ENCODE peak calls at places on chromosomes 12 and 14, in seven cellular contexts. J is uterus, K is choroid plexus epithelial cell, H is mucosa of descending colon, M is tibial artery, W is Peyer's patch, O is right atrium auricular region. R is an unnamed sample.

GRCh38 chr14:31449971-31450610 is 7.2 kb downstream of the DTD2 start:
- DNase-seq in J (no peak), K (peak), H (no peak), M (no peak), W (no peak), O (no peak), R (peak)

GRCh38 chr12:130455161-130455560 is 117.5 kb downstream of the PIWIL1 start:
- DNase-seq in J (no peak), K (no peak), H (no peak), M (no peak), W (no peak), O (no peak), R (no peak)

GRCh38 chr14:74684444-74684843 is 28.4 kb downstream of the AREL1 start:
- DNase-seq in J (no peak), K (no peak), H (no peak), M (no peak), W (peak), O (no peak), R (no peak)

GRCh38 chr12:106767954-106768501 is 6.5 kb upstream of the RIC8B start:
- DNase-seq in J (no peak), K (peak), H (no peak), M (no peak), W (no peak), O (no peak), R (no peak)

GRCh38 chr12:43406797-43407196 is 145.2 kb downstream of the ADAMTS20 start:
- DNase-seq in J (no peak), K (no peak), H (no peak), M (no peak), W (no peak), O (no peak), R (no peak)

GRCh38 chr12:49541140-49541861 is 2.5 kb downstream of the KCNH3 start:
- DNase-seq in J (no peak), K (no peak), H (no peak), M (no peak), W (no peak), O (no peak), R (no peak)

GRCh38 chr12:113762849-113763816 is 203.0 kb downstream of the RBM19 start:
- DNase-seq in J (no peak), K (no peak), H (no peak), M (no peak), W (no peak), O (no peak), R (no peak)

GRCh38 chr14:32606297-32606696 is 277.2 kb downstream of the AKAP6 start:
- DNase-seq in J (no peak), K (peak), H (no peak), M (no peak), W (no peak), O (no peak), R (no peak)

GRCh38 chr12:77433799-77434198 is 368.4 kb upstream of the E2F7 start:
- DNase-seq in J (no peak), K (peak), H (no peak), M (no peak), W (no peak), O (no peak), R (no peak)

GRCh38 chr12:109763201-109763841 is 49.7 kb downstream of the FAM222A start:
- DNase-seq in J (no peak), K (peak), H (peak), M (no peak), W (peak), O (no peak), R (no peak)

GRCh38 chr14:55297611-55298323 is 26.5 kb downstream of the FBXO34 start:
- DNase-seq in J (no peak), K (no peak), H (no peak), M (no peak), W (peak), O (no peak), R (peak)

GRCh38 chr12:24561882-24562760 is 386.8 kb downstream of the BCAT1 start:
- DNase-seq in J (peak), K (peak), H (peak), M (peak), W (peak), O (peak), R (no peak)

GRCh38 chr12:50032516-50033316 is 7.4 kb upstream of the RACGAP1 start:
- DNase-seq in J (no peak), K (no peak), H (peak), M (no peak), W (no peak), O (peak), R (no peak)

GRCh38 chr12:65170245-65170881 is 980 bp downstream of the LEMD3 start:
- DNase-seq in J (peak), K (peak), H (peak), M (peak), W (peak), O (peak), R (no peak)

GRCh38 chr12:106227641-106228319 is 20.0 kb downstream of the CKAP4 start:
- DNase-seq in J (no peak), K (peak), H (peak), M (no peak), W (peak), O (peak), R (no peak)

GRCh38 chr12:87157791-87158190 is 871.4 kb downstream of the C12orf50 start:
- DNase-seq in J (no peak), K (peak), H (no peak), M (peak), W (no peak), O (no peak), R (no peak)

GRCh38 chr14:39230416-39230815 is 3.3 kb upstream of the MIA2 start:
- DNase-seq in J (no peak), K (no peak), H (no peak), M (no peak), W (no peak), O (no peak), R (no peak)

GRCh38 chr12:68391905-68392304 is 59.7 kb upstream of the MDM1 start:
- DNase-seq in J (no peak), K (no peak), H (no peak), M (no peak), W (no peak), O (no peak), R (no peak)

GRCh38 chr12:122874081-122874480 is 21.8 kb downstream of the VPS37B start:
- DNase-seq in J (no peak), K (no peak), H (peak), M (no peak), W (peak), O (no peak), R (no peak)

GRCh38 chr12:75481774-75482173 is 1.2 kb downstream of the GLIPR1 start:
- DNase-seq in J (peak), K (peak), H (no peak), M (no peak), W (no peak), O (no peak), R (no peak)

GRCh38 chr12:125218952-125219351 is 153.7 kb downstream of the AACS start:
- DNase-seq in J (no peak), K (no peak), H (no peak), M (no peak), W (no peak), O (no peak), R (no peak)

GRCh38 chr12:46084666-46085631 is 94.6 kb upstream of the SCAF11 start:
- DNase-seq in J (no peak), K (no peak), H (no peak), M (no peak), W (no peak), O (no peak), R (no peak)

GRCh38 chr12:127052491-127053232 is 1214.3 kb upstream of the TMEM132C start:
- DNase-seq in J (no peak), K (no peak), H (no peak), M (no peak), W (no peak), O (no peak), R (no peak)

GRCh38 chr12:106861984-106862894 is 87.8 kb downstream of the RIC8B start:
- DNase-seq in J (no peak), K (peak), H (no peak), M (no peak), W (no peak), O (no peak), R (no peak)

GRCh38 chr12:116982721-116983502 is 72.2 kb downstream of the FBXW8 start:
- DNase-seq in J (no peak), K (peak), H (no peak), M (no peak), W (no peak), O (no peak), R (no peak)

GRCh38 chr12:24379493-24379892 is 430.0 kb upstream of the SOX5 start:
- DNase-seq in J (no peak), K (no peak), H (no peak), M (no peak), W (no peak), O (no peak), R (no peak)

GRCh38 chr12:124947561-124948398 is 33.3 kb upstream of the UBC start:
- DNase-seq in J (no peak), K (no peak), H (no peak), M (no peak), W (no peak), O (no peak), R (no peak)

GRCh38 chr14:69495341-69495921 is 10.9 kb downstream of the PLEKHD1 start:
- DNase-seq in J (no peak), K (no peak), H (no peak), M (no peak), W (no peak), O (no peak), R (no peak)

GRCh38 chr14:95741051-95741490 is 27.1 kb upstream of the TCL1A start:
- DNase-seq in J (no peak), K (no peak), H (no peak), M (no peak), W (no peak), O (no peak), R (peak)

GRCh38 chr12:65546528-65546927 is 268.0 kb downstream of the MSRB3 start:
- DNase-seq in J (no peak), K (no peak), H (no peak), M (no peak), W (no peak), O (no peak), R (no peak)

GRCh38 chr12:100141998-100142850 is 450 bp downstream of the BLTP3B start:
- DNase-seq in J (peak), K (no peak), H (peak), M (peak), W (peak), O (no peak), R (peak)

GRCh38 chr14:101478796-101479410 is 82.4 kb upstream of the DIO3 start:
- DNase-seq in J (peak), K (no peak), H (no peak), M (peak), W (peak), O (no peak), R (no peak)

GRCh38 chr12:12349711-12350665 is at the start of gene MANSC1:
- DNase-seq in J (peak), K (peak), H (peak), M (peak), W (peak), O (peak), R (no peak)

GRCh38 chr14:64870160-64870559 is 9.5 kb downstream of the SPTB start:
- DNase-seq in J (no peak), K (no peak), H (no peak), M (no peak), W (no peak), O (no peak), R (no peak)

GRCh38 chr12:130463259-130463658 is 125.6 kb downstream of the PIWIL1 start:
- DNase-seq in J (no peak), K (no peak), H (no peak), M (no peak), W (no peak), O (no peak), R (no peak)

GRCh38 chr12:92735131-92735721 is 32.4 kb downstream of the PLEKHG7 start:
- DNase-seq in J (no peak), K (peak), H (no peak), M (no peak), W (no peak), O (no peak), R (peak)

GRCh38 chr14:49550284-49551184 is 35.6 kb downstream of the RPS29 start:
- DNase-seq in J (no peak), K (peak), H (no peak), M (no peak), W (no peak), O (no peak), R (no peak)

GRCh38 chr12:72491399-72491798 is 219.2 kb downstream of the TRHDE start:
- DNase-seq in J (no peak), K (peak), H (no peak), M (no peak), W (no peak), O (no peak), R (no peak)

GRCh38 chr12:21336656-21337055 is 1.9 kb upstream of the SLCO1A2 start:
- DNase-seq in J (no peak), K (no peak), H (no peak), M (no peak), W (no peak), O (no peak), R (peak)

GRCh38 chr14:57066887-57067513 is 201.7 kb downstream of the EXOC5 start:
- DNase-seq in J (no peak), K (peak), H (no peak), M (no peak), W (peak), O (no peak), R (no peak)
- TF ChIP-seq CTCF in J (no peak), K (peak), H (peak), M (no peak), W (peak), O (peak), R (peak)

GRCh38 chr12:32400866-32401265 is 1.5 kb downstream of the FGD4 start:
- DNase-seq in J (no peak), K (no peak), H (no peak), M (no peak), W (no peak), O (no peak), R (no peak)
- H3K4me3 ChIP-seq in J (peak), K (peak), H (peak), M (peak), W (peak), O (peak), R (peak)

GRCh38 chr12:52541709-52542108 is 11.2 kb downstream of the KRT71 start:
- DNase-seq in J (no peak), K (no peak), H (no peak), M (no peak), W (no peak), O (no peak), R (no peak)

GRCh38 chr12:52542785-52543318 is 10.1 kb downstream of the KRT71 start:
- DNase-seq in J (no peak), K (no peak), H (no peak), M (no peak), W (no peak), O (no peak), R (no peak)

GRCh38 chr12:52542157-52542556 is 10.8 kb downstream of the KRT71 start:
- DNase-seq in J (no peak), K (no peak), H (no peak), M (no peak), W (no peak), O (no peak), R (no peak)

GRCh38 chr12:52543985-52544888 is 8.7 kb downstream of the KRT71 start:
- DNase-seq in J (no peak), K (no peak), H (no peak), M (peak), W (no peak), O (no peak), R (no peak)

DNA sequence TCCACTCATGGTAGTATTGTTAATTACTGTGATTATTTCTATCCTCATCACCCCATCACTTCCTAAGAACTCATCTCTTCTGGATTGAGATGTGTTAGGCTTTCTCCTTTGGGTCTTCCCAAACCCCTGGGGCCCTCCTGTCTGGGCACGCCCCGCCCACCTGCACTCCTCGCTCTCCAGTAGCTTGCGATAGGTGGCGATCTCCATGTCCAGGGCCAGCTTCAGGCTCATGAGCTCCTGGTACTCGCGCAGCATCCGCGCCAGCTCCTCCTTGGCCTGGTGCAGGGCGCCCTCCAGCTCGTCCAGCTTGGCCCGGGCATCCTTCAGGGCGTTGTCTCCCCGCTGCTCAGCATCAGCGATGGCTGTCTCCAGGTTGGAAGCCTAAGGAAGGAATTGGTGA is 6.8 kb downstream of the KRT71 start:
- DNase-seq in J (no peak), K (no peak), H (no peak), M (no peak), W (no peak), O (no peak), R (no peak)
- TF ChIP-seq CTCF in J (no peak), K (no peak), H (no peak), M (no peak), W (no peak), O (no peak), R (no peak)

DNA sequence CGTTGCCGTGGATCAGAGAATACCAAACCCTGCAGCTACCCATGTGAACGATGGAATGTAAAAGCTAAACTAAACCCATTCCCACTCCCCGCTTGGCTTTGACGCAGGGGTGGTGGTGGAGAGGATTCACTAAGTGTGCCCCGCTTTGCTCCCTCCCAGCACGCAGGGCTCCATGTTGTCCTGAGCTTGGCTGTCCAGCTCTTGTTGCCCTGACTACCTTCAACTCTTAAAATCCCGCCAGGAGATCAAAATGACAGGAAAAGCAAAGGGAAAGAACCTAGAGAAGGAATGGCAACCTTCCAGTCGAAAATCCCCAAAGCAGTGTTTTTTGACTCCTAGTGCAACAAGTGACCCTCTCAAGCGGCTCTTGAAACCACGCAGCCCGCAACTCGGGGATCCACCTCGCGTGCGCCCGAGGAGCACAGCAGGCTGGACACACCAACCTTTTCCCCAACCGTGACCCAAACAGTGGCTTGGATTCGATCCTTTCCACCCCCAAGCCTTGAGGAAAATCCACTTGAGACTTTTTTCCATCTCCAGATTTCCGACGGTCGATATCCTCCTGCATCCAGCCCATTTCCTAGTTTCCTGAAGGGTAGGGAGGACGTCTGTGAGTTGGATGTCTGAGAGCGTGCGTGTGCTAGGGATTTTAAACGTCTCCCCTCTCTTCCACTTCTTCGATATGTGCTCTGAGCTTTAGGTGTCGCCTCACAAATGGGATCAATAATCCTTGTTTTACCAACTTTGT is 1.4 kb downstream of the SYT10 start:
- DNase-seq in J (no peak), K (no peak), H (no peak), M (no peak), W (no peak), O (no peak), R (no peak)
- H3K4me3 ChIP-seq in J (no peak), K (no peak), H (no peak), M (no peak), W (no peak), O (no peak), R (no peak)